ENCODE peak calls at places on chromosomes 4 and X, in eight cellular contexts. Y is H9, T is neuronal stem cell, I is endothelial cell of umbilical vein, J is fibroblast of lung, F is PC-3, C is HCT116, A is SK-N-SH. H is an unnamed sample.

GRCh38 chr4:81255524-81255923 is 40.5 kb upstream of the PRKG2 start:
- DNase-seq in Y (no peak), T (no peak), I (no peak), J (peak; percentile 87), F (peak; percentile 30), C (no peak), A (no peak), H (no peak)

GRCh38 chr4:186095406-186095805 is 9.1 kb upstream of the FAM149A start:
- DNase-seq in Y (no peak), T (no peak), I (no peak), J (no peak), F (no peak), C (no peak), A (no peak), H (no peak)

GRCh38 chr4:146053901-146054300 is 115.3 kb upstream of the ZNF827 start:
- DNase-seq in Y (no peak), T (no peak), I (no peak), J (no peak), F (no peak), C (no peak), A (no peak), H (no peak)

GRCh38 chr4:82509029-82509428 is 52.8 kb downstream of the TMEM150C start:
- DNase-seq in Y (no peak), T (no peak), I (no peak), J (no peak), F (no peak), C (no peak), A (no peak), H (peak; percentile 44)

GRCh38 chr4:182862166-182862875 is 54.9 kb downstream of the DCTD start:
- DNase-seq in Y (peak; percentile 73), T (no peak), I (no peak), J (no peak), F (no peak), C (no peak), A (no peak), H (peak; percentile 21)

GRCh38 chr4:186932196-186932595 is 208.5 kb upstream of the FAT1 start:
- DNase-seq in Y (no peak), T (no peak), I (no peak), J (no peak), F (no peak), C (peak; percentile 94), A (no peak), H (peak; percentile 62)

GRCh38 chr4:121998024-121998423 is 46.2 kb upstream of the TRPC3 start:
- DNase-seq in Y (peak; percentile 52), T (no peak), I (no peak), J (no peak), F (peak; percentile 4), C (no peak), A (no peak), H (peak; percentile 13)

GRCh38 chr4:47160095-47160494 is 128.7 kb downstream of the GABRB1 start:
- DNase-seq in Y (no peak), T (no peak), I (no peak), J (no peak), F (no peak), C (no peak), A (no peak), H (no peak)

GRCh38 chrX:48996969-48997368 is 5.1 kb downstream of the GRIPAP1 start:
- DNase-seq in Y (peak; percentile 37), T (no peak), I (peak; percentile 1), J (no peak), F (no peak), C (no peak), A (no peak), H (peak; percentile 51)

GRCh38 chrX:72247206-72247944 is 8.5 kb upstream of the ERCC6L start:
- DNase-seq in Y (no peak), T (no peak), I (peak; percentile 60), J (peak; percentile 51), F (peak; percentile 45), C (no peak), A (no peak), H (no peak)

GRCh38 chrX:119757979-119758681 is at the start of gene SOWAHD:
- DNase-seq in Y (peak; percentile 73), T (no peak), I (no peak), J (peak; percentile 21), F (peak; percentile 50), C (no peak), A (peak; percentile 63), H (peak; percentile 60)

GRCh38 chrX:48648299-48648698 is 35.3 kb upstream of the WAS start:
- DNase-seq in Y (peak; percentile 62), T (no peak), I (peak; percentile 43), J (peak; percentile 71), F (peak; percentile 59), C (no peak), A (peak; percentile 49), H (peak; percentile 54)

GRCh38 chr4:1676605-1677525 is 7.2 kb downstream of the FAM53A start:
- DNase-seq in Y (no peak), T (no peak), I (no peak), J (no peak), F (no peak), C (no peak), A (no peak), H (no peak)

GRCh38 chr4:88107406-88108107 is 50.9 kb downstream of the ABCG2 start:
- DNase-seq in Y (no peak), T (no peak), I (peak; percentile 71), J (peak; percentile 43), F (peak; percentile 16), C (no peak), A (peak; percentile 18), H (no peak)

GRCh38 chr4:23333946-23334878 is 555.6 kb downstream of the PPARGC1A start:
- DNase-seq in Y (peak; percentile 61), T (no peak), I (no peak), J (peak; percentile 98), F (peak; percentile 77), C (no peak), A (no peak), H (peak; percentile 54)

GRCh38 chrX:84046403-84046984 is 141.5 kb downstream of the RPS6KA6 start:
- DNase-seq in Y (peak; percentile 50), T (peak; percentile 20), I (peak; percentile 9), J (peak; percentile 39), F (peak; percentile 57), C (no peak), A (peak; percentile 30), H (peak; percentile 15)

GRCh38 chr4:184097240-184097619 is 120.4 kb downstream of the ENPP6 start:
- DNase-seq in Y (peak; percentile 91), T (no peak), I (no peak), J (peak; percentile 50), F (no peak), C (no peak), A (no peak), H (peak; percentile 25)
- H2AFZ ChIP-seq in Y (no peak overlapping the region), T (no peak overlapping the region), I (no peak overlapping the region), J (peak overlapping the region; percentile 60), F (no peak overlapping the region), C (no peak overlapping the region), A (no peak overlapping the region), H (no peak overlapping the region)

DNA sequence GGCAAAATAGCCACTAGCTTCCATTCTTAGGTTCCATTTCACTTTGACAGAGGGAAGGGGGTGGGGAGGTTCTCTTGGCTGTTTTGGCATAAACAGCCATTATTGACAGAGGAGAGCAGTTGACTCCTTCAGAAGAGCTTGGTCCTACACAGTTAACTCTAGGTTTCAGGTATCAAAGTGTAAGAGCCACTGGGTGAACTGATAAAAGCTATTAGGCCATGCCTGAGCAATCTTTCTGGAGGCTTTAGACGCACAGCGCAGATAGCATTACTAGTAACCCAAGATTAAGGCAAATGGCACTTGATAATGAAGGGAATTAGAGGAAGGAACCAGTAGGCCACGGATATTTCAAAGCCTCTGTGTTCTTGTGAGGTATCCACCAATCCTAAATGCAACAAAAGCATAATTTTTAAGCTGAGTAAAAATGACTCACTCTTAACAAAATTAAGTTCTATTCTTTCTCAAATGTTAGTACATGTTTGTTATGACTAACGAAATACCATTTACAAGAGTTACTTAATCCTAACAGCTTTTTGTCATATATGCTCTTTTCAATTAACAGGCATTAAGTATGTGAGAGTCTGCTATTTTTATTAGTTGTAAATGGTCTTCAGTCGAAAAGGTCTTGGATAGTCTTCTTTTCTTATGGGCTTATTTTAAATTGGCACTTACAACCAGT is 53.6 kb downstream of the SLC7A11 start:
- DNase-seq in Y (no peak), T (no peak), I (no peak), J (peak; percentile 20), F (no peak), C (no peak), A (no peak), H (no peak)
- H2AFZ ChIP-seq in Y (no peak overlapping the region), T (no peak overlapping the region), I (no peak overlapping the region), J (no peak overlapping the region), F (no peak overlapping the region), C (no peak overlapping the region), A (no peak overlapping the region), H (no peak overlapping the region)

DNA sequence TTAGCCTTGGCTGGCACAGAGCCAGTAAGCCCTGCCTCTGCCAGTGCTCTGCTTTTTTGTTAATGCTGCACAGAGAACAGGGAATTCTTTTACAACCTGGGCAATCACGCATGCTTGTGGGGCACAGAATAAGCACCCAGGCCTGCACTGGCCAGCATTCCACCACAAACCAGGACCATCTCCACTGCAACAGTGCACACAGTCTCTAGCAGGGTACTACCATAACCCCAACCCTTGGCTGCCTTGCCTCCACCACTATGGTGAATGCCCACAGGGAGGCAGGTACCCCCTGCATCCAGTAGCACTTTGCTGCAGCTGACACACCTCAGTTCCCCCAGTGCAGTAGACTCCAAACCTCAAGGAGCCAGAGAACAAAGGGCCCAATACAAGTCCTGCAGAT is 19.2 kb upstream of the FAAH2 start:
- DNase-seq in Y (no peak), T (no peak), I (no peak), J (no peak), F (no peak), C (no peak), A (no peak), H (no peak)
- H2AFZ ChIP-seq in Y (no peak overlapping the region), T (no peak overlapping the region), I (no peak overlapping the region), J (no peak overlapping the region), F (no peak overlapping the region), C (no peak overlapping the region), A (no peak overlapping the region), H (no peak overlapping the region)

DNA sequence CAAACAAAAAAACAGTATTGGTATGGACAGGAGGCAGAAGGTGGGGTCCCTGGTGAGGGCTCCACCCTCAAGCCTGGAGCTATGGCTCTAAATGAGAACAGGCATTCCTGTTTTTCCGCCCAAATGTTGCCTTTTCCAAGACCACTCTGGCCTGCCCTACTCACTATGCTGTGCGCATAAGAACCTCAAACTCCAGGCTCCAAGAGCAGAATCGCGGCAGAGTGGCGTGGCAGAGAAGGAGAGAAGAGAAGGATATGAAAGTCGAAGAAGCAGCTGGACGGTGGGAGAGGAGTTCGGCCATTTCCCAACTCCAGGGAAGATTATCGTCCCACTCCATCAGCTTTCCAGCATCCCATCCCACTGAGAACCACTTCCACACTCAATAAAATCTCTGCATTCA is 207.8 kb downstream of the FAT4 start:
- DNase-seq in Y (no peak), T (no peak), I (no peak), J (no peak), F (no peak), C (no peak), A (no peak), H (no peak)
- H2AFZ ChIP-seq in Y (no peak overlapping the region), T (peak overlapping the region; percentile 51), I (no peak overlapping the region), J (no peak overlapping the region), F (no peak overlapping the region), C (no peak overlapping the region), A (peak overlapping the region; percentile 74), H (peak overlapping the region; percentile 80)

GRCh38 chr4:165580379-165580905 is 201.6 kb downstream of the CPE start:
- DNase-seq in Y (no peak), T (no peak), I (peak; percentile 85), J (peak; percentile 50), F (peak; percentile 76), C (peak; percentile 43), A (no peak), H (no peak)
- H2AFZ ChIP-seq in Y (no peak overlapping the region), T (no peak overlapping the region), I (peak overlapping the region; percentile 46), J (no peak overlapping the region), F (peak overlapping the region; percentile 60), C (peak overlapping the region; percentile 37), A (no peak overlapping the region), H (no peak overlapping the region)

H was measured in neural progenitor cell.